ENCODE peak calls at places on chromosomes 12 and 14, in eight cellular contexts. S, G, R, U, H, D, A and Q are unnamed samples.

GRCh38 chr14:56195727-56196126 is 77.5 kb downstream of the PELI2 start:
- DNase-seq in S (no peak), G (peak), R (no peak), U (peak), H (no peak), D (no peak), A (no peak), Q (no peak)

GRCh38 chr14:53929871-53930685 is 26.5 kb downstream of the BMP4 start:
- DNase-seq in S (no peak), G (peak), R (no peak), U (no peak), H (no peak), D (no peak), A (no peak), Q (no peak)

GRCh38 chr12:95143784-95144205 is 70.4 kb upstream of the NR2C1 start:
- DNase-seq in S (no peak), G (no peak), R (no peak), U (peak), H (no peak), D (no peak), A (no peak), Q (no peak)

GRCh38 chr14:101561145-101561896 is at the start of gene DIO3:
- DNase-seq in S (peak), G (peak), R (no peak), U (peak), H (no peak), D (no peak), A (no peak), Q (no peak)

GRCh38 chr14:83664389-83664788 is 1865.6 kb upstream of the FLRT2 start:
- DNase-seq in S (no peak), G (no peak), R (no peak), U (no peak), H (no peak), D (no peak), A (no peak), Q (no peak)

GRCh38 chr14:48261436-48261835 is 586.0 kb upstream of the MDGA2 start:
- DNase-seq in S (no peak), G (no peak), R (no peak), U (no peak), H (no peak), D (no peak), A (no peak), Q (no peak)

GRCh38 chr12:21583587-21583986 is 21.1 kb downstream of the GYS2 start:
- DNase-seq in S (no peak), G (no peak), R (no peak), U (no peak), H (no peak), D (no peak), A (no peak), Q (no peak)

GRCh38 chr12:124764870-124765570 is 98.6 kb downstream of the SCARB1 start:
- DNase-seq in S (peak), G (no peak), R (peak), U (peak), H (no peak), D (no peak), A (no peak), Q (no peak)

GRCh38 chr12:31245822-31246469 is 80.0 kb downstream of the SINHCAF start:
- DNase-seq in S (no peak), G (no peak), R (no peak), U (peak), H (no peak), D (no peak), A (no peak), Q (no peak)

GRCh38 chr12:62681306-62681705 is 214.7 kb downstream of the MON2 start:
- DNase-seq in S (no peak), G (no peak), R (no peak), U (no peak), H (no peak), D (no peak), A (no peak), Q (no peak)

GRCh38 chr12:83559650-83560049 is 872.9 kb downstream of the TMTC2 start:
- DNase-seq in S (no peak), G (no peak), R (no peak), U (no peak), H (no peak), D (no peak), A (no peak), Q (no peak)

GRCh38 chr12:138898-139534 is 72.4 kb downstream of the IQSEC3 start:
- DNase-seq in S (no peak), G (no peak), R (no peak), U (peak), H (peak), D (no peak), A (peak), Q (no peak)

GRCh38 chr12:111344254-111344875 is 24.5 kb downstream of the PHETA1 start:
- DNase-seq in S (no peak), G (no peak), R (no peak), U (no peak), H (no peak), D (no peak), A (no peak), Q (no peak)

GRCh38 chr14:92848941-92849340 is 54.8 kb downstream of the GOLGA5 start:
- DNase-seq in S (no peak), G (no peak), R (no peak), U (no peak), H (no peak), D (no peak), A (no peak), Q (no peak)

GRCh38 chr12:41189395-41190251 is 1.5 kb downstream of the PDZRN4 start:
- DNase-seq in S (no peak), G (no peak), R (no peak), U (peak), H (no peak), D (no peak), A (no peak), Q (no peak)

GRCh38 chr14:55245657-55246268 is 25.5 kb upstream of the FBXO34 start:
- DNase-seq in S (no peak), G (peak), R (no peak), U (peak), H (peak), D (no peak), A (no peak), Q (no peak)

GRCh38 chr14:22821193-22822016 is 6.2 kb upstream of the SLC7A7 start:
- DNase-seq in S (no peak), G (no peak), R (no peak), U (peak), H (no peak), D (no peak), A (no peak), Q (no peak)

GRCh38 chr12:50711018-50711527 is 52.8 kb upstream of the ATF1 start:
- DNase-seq in S (no peak), G (no peak), R (no peak), U (no peak), H (no peak), D (no peak), A (no peak), Q (no peak)

GRCh38 chr14:74583689-74584434 is 28.2 kb downstream of the LTBP2 start:
- DNase-seq in S (no peak), G (peak), R (peak), U (no peak), H (no peak), D (no peak), A (no peak), Q (no peak)

GRCh38 chr14:93201155-93201704 is 5.6 kb downstream of the GON7 start:
- DNase-seq in S (no peak), G (no peak), R (no peak), U (no peak), H (no peak), D (no peak), A (no peak), Q (no peak)

GRCh38 chr14:61498811-61499210 is 177.4 kb downstream of the PRKCH start:
- DNase-seq in S (no peak), G (no peak), R (peak), U (peak), H (no peak), D (no peak), A (no peak), Q (no peak)

GRCh38 chr12:119459481-119459880 is 125.0 kb downstream of the CCDC60 start:
- DNase-seq in S (no peak), G (no peak), R (no peak), U (no peak), H (no peak), D (no peak), A (no peak), Q (no peak)

GRCh38 chr12:123058471-123058870 is 78.0 kb downstream of the ARL6IP4 start:
- DNase-seq in S (no peak), G (no peak), R (no peak), U (no peak), H (no peak), D (no peak), A (no peak), Q (no peak)

GRCh38 chr12:47901285-47902093 is 3.3 kb downstream of the VDR start:
- DNase-seq in S (no peak), G (no peak), R (no peak), U (no peak), H (no peak), D (no peak), A (no peak), Q (no peak)

GRCh38 chr12:11486623-11487444 is 91.5 kb upstream of the PRB2 start:
- DNase-seq in S (peak), G (peak), R (peak), U (peak), H (peak), D (peak), A (peak), Q (peak)

GRCh38 chr12:100229876-100230275 is 29.3 kb downstream of the ACTR6 start:
- DNase-seq in S (no peak), G (peak), R (no peak), U (no peak), H (no peak), D (no peak), A (no peak), Q (no peak)

GRCh38 chr12:105936496-105936895 is 202.3 kb downstream of the NUAK1 start:
- DNase-seq in S (no peak), G (no peak), R (no peak), U (no peak), H (no peak), D (no peak), A (no peak), Q (no peak)

GRCh38 chr14:97706814-97707213 is 909.6 kb downstream of the VRK1 start:
- DNase-seq in S (no peak), G (no peak), R (no peak), U (no peak), H (no peak), D (no peak), A (no peak), Q (no peak)

GRCh38 chr14:94109915-94110250 is 653 bp upstream of the IFI27 start:
- DNase-seq in S (no peak), G (no peak), R (no peak), U (no peak), H (no peak), D (no peak), A (no peak), Q (no peak)

GRCh38 chr14:95504135-95505029 is 12.1 kb downstream of the SYNE3 start:
- DNase-seq in S (no peak), G (no peak), R (no peak), U (peak), H (no peak), D (no peak), A (no peak), Q (no peak)
- H3K4me3 ChIP-seq in S (no peak), G (no peak), R (no peak), U (no peak), H (no peak), D (no peak), A (no peak), Q (no peak)

DNA sequence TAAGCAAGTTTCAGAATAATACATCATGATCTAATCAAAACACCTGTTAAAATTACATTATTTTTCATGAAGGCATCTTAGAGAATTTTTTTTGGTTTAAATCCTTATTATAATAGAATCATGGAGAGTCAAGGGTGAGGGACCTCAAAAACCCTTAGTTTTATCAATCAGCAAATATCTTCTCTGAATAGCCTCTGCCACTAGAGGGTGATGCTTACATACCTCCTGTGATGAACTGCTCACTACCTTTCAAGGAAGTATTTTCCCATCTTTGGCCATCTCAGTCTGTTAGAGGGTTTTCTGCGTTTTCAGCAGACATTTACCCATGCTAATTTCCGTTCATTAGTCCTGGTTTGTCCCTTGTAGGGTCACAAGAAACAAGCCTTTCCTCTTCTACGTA is 200.2 kb downstream of the TRHDE start:
- DNase-seq in S (no peak), G (peak), R (no peak), U (no peak), H (no peak), D (no peak), A (no peak), Q (no peak)
- TF ChIP-seq CTCF in S (no peak), G (peak), R (no peak), U (no peak), H (no peak), D (peak), A (no peak), Q (no peak)

GRCh38 chr12:27221625-27222387 is 22.3 kb upstream of the STK38L start:
- DNase-seq in S (no peak), G (no peak), R (no peak), U (no peak), H (no peak), D (no peak), A (no peak), Q (no peak)
- H3K27ac ChIP-seq in S (no peak), G (no peak), R (no peak), U (no peak), H (no peak), D (no peak), A (no peak), Q (no peak)

DNA sequence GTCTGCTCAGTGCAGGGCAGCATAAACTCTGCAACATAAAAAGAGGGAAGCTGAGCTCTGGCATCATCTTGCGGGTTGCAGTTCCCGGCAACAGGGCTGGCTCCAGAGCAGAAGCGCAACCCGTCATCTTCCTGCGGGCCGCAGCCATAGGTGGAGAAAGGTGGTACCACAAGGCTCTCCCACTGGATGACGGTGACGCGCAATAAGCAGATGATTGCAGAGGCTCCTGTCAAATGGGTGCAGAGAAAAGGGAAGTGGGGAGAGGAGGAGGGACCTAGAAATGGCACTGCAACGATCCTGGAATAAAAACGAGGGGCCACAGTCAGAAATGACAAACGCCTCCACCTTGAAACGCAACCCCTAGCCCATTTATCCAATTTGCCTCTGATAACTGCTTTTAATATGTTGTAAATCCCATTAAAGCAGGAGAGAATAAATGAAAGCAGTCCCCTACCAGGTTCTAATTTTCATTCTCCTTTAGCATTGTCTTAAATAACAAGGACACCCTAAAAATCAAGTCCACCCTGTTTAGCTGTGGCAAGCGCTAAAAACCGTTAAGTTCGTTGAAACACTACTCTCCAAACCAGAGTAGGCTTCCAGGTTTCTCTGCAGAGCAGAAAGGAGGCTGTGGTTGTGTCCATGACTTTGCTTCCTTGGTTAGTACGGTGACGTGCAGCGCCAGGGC is 30.9 kb upstream of the TUBA1C start:
- DNase-seq in S (peak), G (no peak), R (no peak), U (no peak), H (peak), D (peak), A (peak), Q (no peak)
- H3K4me3 ChIP-seq in S (peak), G (peak), R (no peak), U (no peak), H (peak), D (no peak), A (peak), Q (peak)

GRCh38 chr12:56589783-56590182 is 40.3 kb downstream of the BAZ2A start:
- DNase-seq in S (no peak), G (no peak), R (no peak), U (no peak), H (no peak), D (no peak), A (no peak), Q (no peak)

GRCh38 chr12:56591961-56592360 is 38.2 kb downstream of the BAZ2A start:
- DNase-seq in S (no peak), G (no peak), R (no peak), U (no peak), H (no peak), D (no peak), A (no peak), Q (no peak)

GRCh38 chr12:56593909-56594621 is 36.1 kb downstream of the BAZ2A start:
- DNase-seq in S (peak), G (peak), R (peak), U (peak), H (peak), D (no peak), A (no peak), Q (no peak)

GRCh38 chr12:56591111-56591510 is 39.0 kb downstream of the BAZ2A start:
- DNase-seq in S (no peak), G (no peak), R (no peak), U (no peak), H (no peak), D (no peak), A (no peak), Q (no peak)

GRCh38 chr12:56590237-56590830 is 39.8 kb downstream of the BAZ2A start:
- DNase-seq in S (no peak), G (peak), R (no peak), U (peak), H (no peak), D (no peak), A (no peak), Q (no peak)
- TF ChIP-seq CTCF in S (no peak), G (peak), R (peak), U (peak), H (no peak), D (peak), A (peak), Q (no peak)

GRCh38 chr12:58916153-58916709 is 4.1 kb downstream of the LRIG3 start:
- DNase-seq in S (no peak), G (no peak), R (no peak), U (no peak), H (no peak), D (no peak), A (no peak), Q (no peak)
- H3K27ac ChIP-seq in S (peak), G (no peak), R (no peak), U (peak), H (no peak), D (no peak), A (peak), Q (peak)

DNA sequence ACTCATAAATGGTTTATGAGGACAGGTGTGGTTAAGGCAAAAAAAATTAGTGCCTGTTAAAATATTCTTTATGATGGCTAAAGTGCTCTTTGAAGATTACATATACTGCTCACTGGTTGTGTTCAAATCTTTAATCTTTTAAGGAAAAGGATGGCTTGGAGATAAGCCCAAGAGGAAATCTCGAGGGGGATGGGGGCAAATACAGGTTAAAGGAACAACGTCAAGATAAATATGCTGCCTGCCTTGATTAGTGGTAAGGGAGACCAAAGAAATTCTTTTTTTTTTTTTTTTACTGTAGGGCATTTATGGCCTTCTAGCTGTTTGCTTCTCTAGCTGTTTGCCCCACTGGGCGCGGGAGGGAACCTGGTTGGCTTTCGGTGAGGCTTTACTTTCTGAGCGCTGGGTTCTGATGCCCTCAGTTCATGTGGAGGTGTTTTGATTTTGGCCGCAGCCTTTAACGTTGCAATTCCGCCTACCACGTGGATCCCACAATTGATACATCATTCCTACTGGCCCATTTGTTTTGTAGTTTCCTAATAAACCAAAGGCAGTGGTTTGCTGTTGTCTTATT is 5.6 kb downstream of the CCND2 start:
- DNase-seq in S (no peak), G (no peak), R (no peak), U (no peak), H (no peak), D (no peak), A (no peak), Q (no peak)
- H3K4me3 ChIP-seq in S (no peak), G (no peak), R (no peak), U (no peak), H (no peak), D (no peak), A (peak), Q (no peak)

GRCh38 chr14:106802413-106803364 is 1276.3 kb downstream of the TMEM121 start:
- DNase-seq in S (no peak), G (no peak), R (no peak), U (no peak), H (no peak), D (no peak), A (no peak), Q (no peak)
- TF ChIP-seq CTCF in S (no peak), G (no peak), R (no peak), U (no peak), H (peak), D (no peak), A (no peak), Q (no peak)